ENCODE peak calls at places on chromosome 9, in nine cellular contexts. D is K562; B is activated CD4-positive, CD25-positive, alpha-beta regulatory T cell treated with anti-CD3 and anti-CD28 coated beads, Interleukin-2, amount 50 U/mL, for 24 hours; G is right cardiac atrium; C is activated CD8-positive, alpha-beta memory T cell treated with anti-CD3 and anti-CD28 coated beads, Interleukin-2, amount 10 ng/mL, durations not matched to agents 7 days and 5 days; S is activated CD8-positive, alpha-beta T cell treated with anti-CD3 and anti-CD28 coated beads for 36 hours; F is central memory CD8-positive, alpha-beta T cell; N is left colon; H is A549. W is an unnamed sample.

GRCh38 chr9:91346644-91347043 is 15.1 kb downstream of the AUH start:
- ATAC-seq in D (no peak), B (peak; percentile 54), G (no peak), C (peak; percentile 59), S (peak; percentile 71), F (no peak), N (no peak), H (no peak), W (no peak)

GRCh38 chr9:69885931-69886330 is 65.3 kb downstream of the CFAP95 start:
- ATAC-seq in D (no peak), B (no peak), G (no peak), C (no peak), S (no peak), F (no peak), N (no peak), H (peak; percentile 68), W (no peak)

GRCh38 chr9:1217076-1217475 is 166.9 kb downstream of the DMRT2 start:
- ATAC-seq in D (no peak), B (no peak), G (no peak), C (no peak), S (no peak), F (no peak), N (no peak), H (no peak), W (no peak)

GRCh38 chr9:1869843-1870242 is 145.3 kb upstream of the SMARCA2 start:
- ATAC-seq in D (peak; percentile 77), B (peak; percentile 60), G (no peak), C (peak; percentile 47), S (peak; percentile 75), F (no peak), N (no peak), H (peak; percentile 77), W (no peak)

GRCh38 chr9:105040462-105040861 is 112.5 kb upstream of the ABCA1 start:
- ATAC-seq in D (no peak), B (no peak), G (no peak), C (no peak), S (no peak), F (no peak), N (no peak), H (no peak), W (no peak)

GRCh38 chr9:135046156-135047025 is 41.1 kb upstream of the OLFM1 start:
- ATAC-seq in D (no peak), B (no peak), G (no peak), C (no peak), S (no peak), F (no peak), N (no peak), H (no peak), W (no peak)

GRCh38 chr9:97529363-97530076 is 28.1 kb downstream of the TMOD1 start:
- ATAC-seq in D (peak; percentile 71), B (peak; percentile 95), G (peak; percentile 75), C (peak; percentile 93), S (peak; percentile 93), F (no peak), N (no peak), H (peak; percentile 81), W (peak; percentile 89)

GRCh38 chr9:91259162-91259561 is 102.6 kb downstream of the AUH start:
- ATAC-seq in D (no peak), B (no peak), G (no peak), C (no peak), S (no peak), F (no peak), N (no peak), H (no peak), W (no peak)

GRCh38 chr9:30078195-30078594 is 2306.2 kb upstream of the ACO1 start:
- ATAC-seq in D (no peak), B (no peak), G (no peak), C (peak; percentile 68), S (no peak), F (no peak), N (no peak), H (no peak), W (no peak)

GRCh38 chr9:37508834-37509206 is 23.1 kb downstream of the POLR1E start:
- ATAC-seq in D (no peak), B (no peak), G (no peak), C (no peak), S (no peak), F (no peak), N (peak; percentile 61), H (peak; percentile 37), W (no peak)

GRCh38 chr9:136318111-136318768 is 9.1 kb upstream of the GPSM1 start:
- ATAC-seq in D (no peak), B (no peak), G (no peak), C (no peak), S (no peak), F (no peak), N (no peak), H (no peak), W (no peak)

GRCh38 chr9:106797299-106797698 is 65.7 kb upstream of the ZNF462 start:
- ATAC-seq in D (no peak), B (no peak), G (no peak), C (no peak), S (no peak), F (no peak), N (peak; percentile 90), H (no peak), W (no peak)

GRCh38 chr9:974993-975739 is 1.3 kb upstream of the DMRT3 start:
- ATAC-seq in D (no peak), B (no peak), G (no peak), C (no peak), S (no peak), F (no peak), N (no peak), H (no peak), W (no peak)

GRCh38 chr9:87405677-87406544 is 91.8 kb upstream of the DAPK1 start:
- ATAC-seq in D (no peak), B (no peak), G (peak; percentile 41), C (no peak), S (no peak), F (no peak), N (no peak), H (peak; percentile 67), W (peak; percentile 89)

GRCh38 chr9:69086769-69087168 is 51.2 kb downstream of the FXN start:
- ATAC-seq in D (no peak), B (no peak), G (no peak), C (no peak), S (no peak), F (no peak), N (peak; percentile 74), H (no peak), W (no peak)

W was measured in gastroesophageal sphincter.